ENCODE peak calls at places on chromosome 9, in four cellular contexts. U is psoas muscle; O is CD8-positive, alpha-beta T cell; S is A549. R is an unnamed sample. For H3K4me1, the result is how much of the 10 kb centered on the place peaks cover.

GRCh38 chr9:37466037-37466709 is 923 bp upstream of the ZBTB5 start:
- DNase-seq in S (peak), U (peak), O (no peak), R (peak)

GRCh38 chr9:114083693-114084092 is 5.6 kb upstream of the AMBP start:
- DNase-seq in O (no peak), S (no peak), U (no peak), R (peak)

GRCh38 chr9:90053027-90053426 is 448.2 kb downstream of the GADD45G start:
- DNase-seq in S (no peak), U (no peak), O (no peak), R (peak)

GRCh38 chr9:126146254-126147145 is 180.1 kb upstream of the MVB12B start:
- DNase-seq in O (no peak), U (no peak), S (peak), R (peak)

GRCh38 chr9:127049044-127049443 is 73.4 kb downstream of the ANGPTL2 start:
- DNase-seq in O (no peak), S (peak), U (no peak), R (peak)

GRCh38 chr9:137275203-137275936 is 2.2 kb upstream of the TOR4A start:
- DNase-seq in S (no peak), O (no peak), U (no peak), R (no peak)

GRCh38 chr9:20558609-20559016 is 63.7 kb downstream of the MLLT3 start:
- DNase-seq in U (no peak), O (no peak), S (peak), R (no peak)

GRCh38 chr9:69667306-69667705 is 4.9 kb downstream of the APBA1 start:
- DNase-seq in S (no peak), O (no peak), U (no peak), R (no peak)

GRCh38 chr9:76302947-76303550 is 91.2 kb downstream of the RFK start:
- DNase-seq in U (no peak), S (peak), O (no peak), R (peak)

GRCh38 chr9:38311382-38312270 is 80.9 kb upstream of the ALDH1B1 start:
- DNase-seq in O (no peak), S (no peak), U (no peak), R (peak)

GRCh38 chr9:117826837-117827236 is 122.6 kb downstream of the TLR4 start:
- DNase-seq in S (no peak), O (no peak), U (no peak), R (no peak)

GRCh38 chr9:31715250-31715649 is 669.2 kb upstream of the ACO1 start:
- DNase-seq in O (no peak), U (no peak), S (no peak), R (peak)

GRCh38 chr9:98148486-98148885 is 29.5 kb upstream of the TRIM14 start:
- DNase-seq in O (no peak), U (no peak), S (no peak), R (no peak)

GRCh38 chr9:117414220-117414905 is 494 bp downstream of the ASTN2 start:
- DNase-seq in U (peak), O (no peak), S (no peak), R (peak)

GRCh38 chr9:33403941-33404781 is 1.8 kb upstream of the AQP7 start:
- DNase-seq in O (no peak), S (no peak), U (no peak), R (no peak)

GRCh38 chr9:130583271-130583670 is 3.9 kb downstream of the FUBP3 start:
- DNase-seq in S (no peak), O (no peak), U (no peak), R (no peak)

GRCh38 chr9:126327016-126327749 is 554 bp downstream of the MVB12B start:
- DNase-seq in S (peak), U (peak), O (no peak), R (no peak)

GRCh38 chr9:111961011-111961410 is 64.4 kb downstream of the UGCG start:
- DNase-seq in U (no peak), O (no peak), S (no peak), R (peak)

GRCh38 chr9:6055213-6055612 is 39.8 kb upstream of the RANBP6 start:
- DNase-seq in O (no peak), S (peak), U (no peak), R (peak)

GRCh38 chr9:36034911-36035490 is 1.7 kb upstream of the RECK start:
- DNase-seq in U (no peak), O (no peak), S (no peak), R (no peak)

GRCh38 chr9:85310531-85311070 is 431.2 kb downstream of the AGTPBP1 start:
- DNase-seq in S (no peak), O (no peak), U (no peak), R (no peak)

GRCh38 chr9:32899181-32899580 is 102.2 kb downstream of the APTX start:
- DNase-seq in O (no peak), S (no peak), U (no peak), R (no peak)

GRCh38 chr9:68493953-68494541 is 46.6 kb downstream of the TMEM252 start:
- DNase-seq in U (no peak), S (no peak), O (no peak), R (no peak)

GRCh38 chr9:37144762-37145161 is 24.4 kb downstream of the ZCCHC7 start:
- DNase-seq in O (no peak), S (no peak), U (no peak), R (peak)

GRCh38 chr9:4855861-4856260 is 63.1 kb downstream of the RCL1 start:
- DNase-seq in U (peak), O (no peak), S (no peak), R (no peak)

GRCh38 chr9:33498387-33498786 is 24.7 kb upstream of the NOL6 start:
- DNase-seq in S (no peak), U (no peak), O (no peak), R (no peak)

GRCh38 chr9:32843295-32843694 is 60.0 kb downstream of the TMEM215 start:
- DNase-seq in O (no peak), U (no peak), S (no peak), R (no peak)

GRCh38 chr9:104895572-104895971 is 32.4 kb downstream of the ABCA1 start:
- DNase-seq in O (no peak), S (no peak), U (no peak), R (peak)

GRCh38 chr9:129307227-129307970 is 129.3 kb upstream of the IER5L start:
- DNase-seq in O (no peak), U (no peak), S (no peak), R (no peak)

GRCh38 chr9:132146015-132146414 is 15.8 kb upstream of the NTNG2 start:
- DNase-seq in O (no peak), U (no peak), S (no peak), R (no peak)

GRCh38 chr9:83509372-83509771 is 28.8 kb downstream of the FRMD3 start:
- DNase-seq in U (no peak), O (no peak), S (no peak), R (no peak)

GRCh38 chr9:125949247-125949646 is 202.1 kb downstream of the PBX3 start:
- DNase-seq in U (no peak), O (no peak), S (no peak), R (no peak)

GRCh38 chr9:113350937-113351336 is 1.6 kb downstream of the BSPRY start:
- DNase-seq in O (no peak), S (no peak), U (no peak), R (no peak)

DNA sequence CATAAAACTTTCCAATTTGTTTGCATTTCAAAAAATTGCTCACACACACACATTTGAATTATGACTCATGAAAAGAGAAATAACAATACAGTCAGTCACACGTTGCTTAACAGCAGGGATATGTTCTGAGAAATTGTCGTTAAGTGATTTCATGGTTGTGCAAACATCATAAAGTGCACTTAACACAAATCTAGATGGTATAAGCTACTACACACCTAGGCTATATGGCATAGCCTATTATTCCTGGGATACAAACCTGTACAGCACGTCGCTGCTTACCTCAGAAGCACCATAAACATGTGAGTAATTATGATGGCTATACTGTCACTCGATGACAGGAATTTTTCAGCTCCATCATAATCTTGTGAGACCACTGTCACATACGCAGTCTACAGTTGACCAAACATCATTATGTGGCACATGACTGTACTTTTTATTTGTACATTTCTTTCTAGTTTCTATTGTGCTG is 378.2 kb downstream of the ACTL7B start:
- DNase-seq in O (no peak), S (peak), U (no peak), R (no peak)
- H3K4me1 ChIP-seq in O (under half), S (half or more), U (half or more), R (under half)

DNA sequence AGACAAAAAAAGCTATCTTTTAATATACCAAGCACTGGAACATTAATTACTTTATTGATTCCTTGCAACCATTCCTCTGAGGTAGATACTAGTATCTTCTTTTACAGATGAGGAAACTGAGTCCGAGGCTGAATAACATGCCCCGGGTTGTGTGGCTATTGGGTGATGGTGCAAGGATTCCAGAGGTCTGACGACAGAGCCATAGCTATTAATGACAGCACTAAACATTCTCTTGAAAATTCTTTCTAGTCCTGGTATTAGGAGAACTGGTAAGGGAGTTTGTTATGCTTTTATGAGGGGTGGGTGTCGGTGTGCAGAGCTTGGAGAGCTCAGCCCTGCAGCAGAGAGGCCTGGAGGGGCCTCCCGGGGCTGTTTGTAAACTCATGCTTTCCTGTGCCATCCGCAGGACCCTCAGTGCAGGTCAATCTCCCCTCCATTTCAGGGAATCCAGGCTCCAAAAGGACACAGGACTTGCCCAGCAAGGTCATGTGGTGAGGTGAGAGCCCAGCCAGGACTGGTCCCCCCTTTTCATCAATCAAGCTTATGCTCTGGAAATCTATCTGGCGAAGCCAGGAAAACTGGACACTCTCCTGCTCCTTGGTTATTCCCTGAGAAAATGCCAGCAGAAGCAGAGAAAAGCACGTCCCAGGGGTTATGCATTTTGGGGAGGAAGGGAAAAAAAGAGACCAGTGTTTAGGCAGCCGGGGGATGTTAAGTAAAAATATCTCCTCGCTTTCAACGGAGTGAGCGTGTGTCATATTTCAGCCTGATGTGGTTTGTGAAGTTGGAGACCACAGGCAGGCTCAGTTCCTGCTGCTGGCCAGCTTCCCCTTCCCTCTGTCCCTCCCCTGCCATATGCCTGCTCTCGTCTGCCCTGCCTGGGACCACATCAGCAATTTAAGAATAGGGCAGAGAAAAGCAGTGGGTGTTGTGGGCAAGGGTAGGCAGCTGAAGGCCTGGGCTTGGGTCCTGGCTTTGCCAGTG is 3.7 kb downstream of the GSN start:
- DNase-seq in S (no peak), U (peak), O (no peak), R (peak)
- H3K27ac ChIP-seq in S (no peak), U (peak), O (no peak), R (peak)

DNA sequence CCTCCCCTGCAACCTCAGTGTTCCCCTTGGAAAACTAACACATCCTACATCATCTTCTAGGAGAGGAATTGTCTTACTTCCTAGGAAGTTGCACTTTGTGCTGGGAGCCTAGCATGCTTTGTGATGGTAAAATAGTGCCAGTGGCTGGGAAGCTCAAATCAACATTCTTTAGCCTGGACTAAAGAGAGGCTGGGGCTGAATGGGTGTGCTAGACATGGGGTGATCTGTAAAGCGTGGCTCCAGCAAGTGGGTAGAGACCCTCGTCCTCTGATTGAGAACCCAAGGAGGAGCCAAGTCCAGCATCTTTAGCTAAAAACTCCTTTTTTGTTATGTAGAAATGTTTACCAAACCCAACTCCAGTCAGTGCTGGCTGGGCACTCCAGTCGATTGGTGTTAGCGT is 6.2 kb upstream of the LHX2 start:
- DNase-seq in U (no peak), O (no peak), S (no peak), R (no peak)
- H3K4me1 ChIP-seq in U (under half), O (under half), S (under half), R (under half)

GRCh38 chr9:106869458-106869857 is 6.5 kb downstream of the ZNF462 start:
- DNase-seq in O (no peak), U (no peak), S (no peak), R (no peak)
- H3K27ac ChIP-seq in O (no peak), U (peak), S (no peak), R (no peak)

GRCh38 chr9:2497666-2498400 is 123.8 kb upstream of the VLDLR start:
- DNase-seq in U (no peak), O (no peak), S (no peak), R (no peak)

GRCh38 chr9:2494571-2494970 is 127.0 kb upstream of the VLDLR start:
- DNase-seq in U (no peak), O (no peak), S (no peak), R (peak)

GRCh38 chr9:2495221-2496005 is 126.2 kb upstream of the VLDLR start:
- DNase-seq in U (no peak), S (no peak), O (no peak), R (no peak)

GRCh38 chr9:2496934-2497333 is 124.7 kb upstream of the VLDLR start:
- DNase-seq in U (no peak), O (no peak), S (no peak), R (no peak)

DNA sequence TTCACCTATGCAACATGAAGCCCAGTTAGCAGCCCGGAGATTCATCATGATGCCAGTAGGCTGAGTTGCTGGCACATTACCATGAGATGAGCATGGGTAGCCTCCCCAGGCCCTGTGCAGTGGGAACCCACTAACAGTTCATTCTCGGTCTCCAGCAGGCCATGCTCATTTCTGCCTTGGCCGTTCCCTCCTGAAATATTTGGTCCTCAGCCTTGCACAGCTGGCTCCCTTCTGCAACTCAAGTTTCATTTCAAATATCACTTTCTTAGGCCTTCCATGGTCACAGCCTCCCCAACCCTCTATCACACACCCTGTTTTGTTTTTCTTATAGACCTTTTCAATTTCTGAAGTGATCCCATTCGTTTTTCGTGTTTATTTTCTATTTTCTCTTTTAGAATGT is 125.4 kb upstream of the VLDLR start:
- DNase-seq in O (no peak), S (no peak), U (no peak), R (no peak)
- H3K4me1 ChIP-seq in O (under half), S (under half), U (under half), R (under half)

GRCh38 chr9:134170525-134171315 is 6.4 kb upstream of the RNU6ATAC start:
- DNase-seq in O (no peak), U (no peak), S (no peak), R (peak)

GRCh38 chr9:134168731-134169130 is 4.4 kb upstream of the RNU6ATAC start:
- DNase-seq in O (no peak), U (no peak), S (no peak), R (no peak)

GRCh38 chr9:134167530-134167931 is 3.2 kb upstream of the RNU6ATAC start:
- DNase-seq in O (no peak), U (no peak), S (no peak), R (no peak)

GRCh38 chr9:134169724-134170401 is 5.5 kb upstream of the RNU6ATAC start:
- DNase-seq in O (no peak), S (no peak), U (no peak), R (no peak)

GRCh38 chr9:134169166-134169565 is 4.8 kb upstream of the RNU6ATAC start:
- DNase-seq in O (no peak), S (no peak), U (no peak), R (no peak)
- H3K27ac ChIP-seq in O (no peak), S (no peak), U (peak), R (no peak)

DNA sequence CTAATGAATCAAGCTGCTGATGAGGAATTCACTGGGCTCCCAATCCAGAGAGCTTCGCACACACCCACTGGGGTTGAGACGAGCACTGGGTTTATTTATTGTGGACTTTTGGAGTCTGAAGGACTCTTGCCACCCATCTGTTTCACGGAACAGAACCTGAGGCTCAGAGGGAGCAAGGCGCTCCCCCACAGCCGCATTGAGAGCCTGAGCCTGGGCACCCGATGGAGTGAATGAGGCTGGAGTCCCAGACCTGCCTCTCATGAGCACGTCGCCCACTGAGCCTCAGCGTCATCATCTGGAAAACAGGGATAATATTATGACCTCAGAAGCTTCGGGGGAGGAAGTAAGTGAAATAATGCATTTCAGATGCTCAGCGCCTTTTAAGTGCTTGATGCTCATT is 5.4 kb downstream of the NEK6 start:
- DNase-seq in O (no peak), U (no peak), S (no peak), R (no peak)
- H3K4me1 ChIP-seq in O (under half), U (under half), S (half or more), R (half or more)

GRCh38 chr9:92108122-92108521 is 7.1 kb downstream of the SPTLC1 start:
- DNase-seq in O (no peak), S (no peak), U (no peak), R (no peak)
- H3K27ac ChIP-seq in O (no peak), S (no peak), U (no peak), R (no peak)

DNA sequence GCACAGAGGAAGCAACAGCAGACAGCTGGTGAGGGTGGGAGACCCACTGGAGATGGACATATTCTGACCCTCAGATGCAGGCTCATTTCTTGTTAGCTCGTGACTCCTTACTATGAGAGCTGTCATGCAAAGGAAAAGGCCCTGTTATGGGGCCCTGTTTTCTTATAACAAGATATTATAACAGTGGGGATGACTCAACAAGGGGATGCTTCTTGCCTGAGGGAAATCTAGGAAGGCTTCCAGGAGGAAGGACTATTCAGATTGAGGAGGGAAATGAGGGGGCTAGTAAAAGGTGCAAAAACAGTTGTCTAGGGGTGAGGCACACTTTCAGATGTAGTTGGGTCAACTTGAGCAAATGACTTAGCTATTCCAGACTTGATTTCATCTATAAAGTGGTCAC is 83.0 kb downstream of the DAB2IP start:
- DNase-seq in S (no peak), O (no peak), U (no peak), R (no peak)
- H3K4me1 ChIP-seq in S (under half), O (under half), U (half or more), R (under half)

GRCh38 chr9:93580654-93581380 is 4.4 kb downstream of the PHF2 start:
- DNase-seq in S (no peak), O (no peak), U (no peak), R (no peak)
- H3K27ac ChIP-seq in S (no peak), O (no peak), U (peak), R (no peak)

R was measured in SJCRH30.